ENCODE peak calls at places on chromosome 3, in nine cellular contexts. One of them, this sample, is unnamed.

GRCh38 chr3:128488995-128489859 is 3.8 kb downstream of the GATA2 start:
- DNase-seq in neural progenitor cell: peak; percentile 61
- DNase-seq in breast epithelium: no peak
- DNase-seq in psoas muscle: no peak
- DNase-seq in GM23248: peak; percentile 87
- DNase-seq in CD8-positive, alpha-beta memory T cell: peak; percentile 17
- DNase-seq in aorta: no peak
- DNase-seq in right cardiac atrium: peak; percentile 90
- DNase-seq in body of pancreas: peak; percentile 77
- DNase-seq in this sample: no peak

GRCh38 chr3:185316740-185317407 is 46.1 kb upstream of the MAP3K13 start:
- DNase-seq in neural progenitor cell: no peak
- DNase-seq in breast epithelium: no peak
- DNase-seq in psoas muscle: no peak
- DNase-seq in GM23248: no peak
- DNase-seq in CD8-positive, alpha-beta memory T cell: no peak
- DNase-seq in aorta: no peak
- DNase-seq in right cardiac atrium: no peak
- DNase-seq in body of pancreas: no peak
- DNase-seq in this sample: no peak

GRCh38 chr3:66991478-66991877 is 6.6 kb upstream of the KBTBD8 start:
- DNase-seq in neural progenitor cell: no peak
- DNase-seq in breast epithelium: no peak
- DNase-seq in psoas muscle: no peak
- DNase-seq in GM23248: peak; percentile 69
- DNase-seq in CD8-positive, alpha-beta memory T cell: no peak
- DNase-seq in aorta: no peak
- DNase-seq in right cardiac atrium: no peak
- DNase-seq in body of pancreas: no peak
- DNase-seq in this sample: peak; percentile 83

GRCh38 chr3:46665763-46666470 is 27.6 kb downstream of the ALS2CL start:
- DNase-seq in neural progenitor cell: no peak
- DNase-seq in breast epithelium: peak; percentile 30
- DNase-seq in psoas muscle: peak; percentile 44
- DNase-seq in GM23248: no peak
- DNase-seq in CD8-positive, alpha-beta memory T cell: no peak
- DNase-seq in aorta: no peak
- DNase-seq in right cardiac atrium: peak; percentile 42
- DNase-seq in body of pancreas: peak; percentile 19
- DNase-seq in this sample: no peak

GRCh38 chr3:178117641-178118040 is 418.6 kb upstream of the KCNMB2 start:
- DNase-seq in neural progenitor cell: no peak
- DNase-seq in breast epithelium: no peak
- DNase-seq in psoas muscle: no peak
- DNase-seq in GM23248: peak; percentile 16
- DNase-seq in CD8-positive, alpha-beta memory T cell: no peak
- DNase-seq in aorta: no peak
- DNase-seq in right cardiac atrium: no peak
- DNase-seq in body of pancreas: no peak
- DNase-seq in this sample: no peak

GRCh38 chr3:54032598-54032997 is 89.8 kb upstream of the CACNA2D3 start:
- DNase-seq in neural progenitor cell: no peak
- DNase-seq in breast epithelium: no peak
- DNase-seq in psoas muscle: no peak
- DNase-seq in GM23248: no peak
- DNase-seq in CD8-positive, alpha-beta memory T cell: no peak
- DNase-seq in aorta: no peak
- DNase-seq in right cardiac atrium: no peak
- DNase-seq in body of pancreas: no peak
- DNase-seq in this sample: no peak

GRCh38 chr3:115999001-115999400 is 375.7 kb downstream of the GAP43 start:
- DNase-seq in neural progenitor cell: no peak
- DNase-seq in breast epithelium: no peak
- DNase-seq in psoas muscle: no peak
- DNase-seq in GM23248: no peak
- DNase-seq in CD8-positive, alpha-beta memory T cell: no peak
- DNase-seq in aorta: no peak
- DNase-seq in right cardiac atrium: no peak
- DNase-seq in body of pancreas: no peak
- DNase-seq in this sample: no peak

GRCh38 chr3:13189639-13190375 is 116.6 kb upstream of the IQSEC1 start:
- DNase-seq in neural progenitor cell: no peak
- DNase-seq in breast epithelium: peak; percentile 42
- DNase-seq in psoas muscle: no peak
- DNase-seq in GM23248: peak; percentile 55
- DNase-seq in CD8-positive, alpha-beta memory T cell: no peak
- DNase-seq in aorta: no peak
- DNase-seq in right cardiac atrium: no peak
- DNase-seq in body of pancreas: no peak
- DNase-seq in this sample: no peak

GRCh38 chr3:94234177-94234788 is 171.4 kb downstream of the NSUN3 start:
- DNase-seq in neural progenitor cell: peak; percentile 49
- DNase-seq in breast epithelium: no peak
- DNase-seq in psoas muscle: no peak
- DNase-seq in GM23248: peak; percentile 61
- DNase-seq in CD8-positive, alpha-beta memory T cell: no peak
- DNase-seq in aorta: no peak
- DNase-seq in right cardiac atrium: no peak
- DNase-seq in body of pancreas: peak; percentile 17
- DNase-seq in this sample: no peak

GRCh38 chr3:183541738-183542137 is 13.8 kb downstream of the KLHL6 start:
- DNase-seq in neural progenitor cell: no peak
- DNase-seq in breast epithelium: no peak
- DNase-seq in psoas muscle: no peak
- DNase-seq in GM23248: no peak
- DNase-seq in CD8-positive, alpha-beta memory T cell: no peak
- DNase-seq in aorta: no peak
- DNase-seq in right cardiac atrium: no peak
- DNase-seq in body of pancreas: no peak
- DNase-seq in this sample: no peak

GRCh38 chr3:100042144-100042543 is 72.2 kb downstream of the FILIP1L start:
- DNase-seq in neural progenitor cell: no peak
- DNase-seq in breast epithelium: no peak
- DNase-seq in psoas muscle: no peak
- DNase-seq in GM23248: peak; percentile 91
- DNase-seq in CD8-positive, alpha-beta memory T cell: no peak
- DNase-seq in aorta: no peak
- DNase-seq in right cardiac atrium: no peak
- DNase-seq in body of pancreas: no peak
- DNase-seq in this sample: peak; percentile 78

GRCh38 chr3:18236726-18237125 is 188.4 kb downstream of the SATB1 start:
- DNase-seq in neural progenitor cell: peak; percentile 65
- DNase-seq in breast epithelium: no peak
- DNase-seq in psoas muscle: no peak
- DNase-seq in GM23248: no peak
- DNase-seq in CD8-positive, alpha-beta memory T cell: no peak
- DNase-seq in aorta: no peak
- DNase-seq in right cardiac atrium: no peak
- DNase-seq in body of pancreas: no peak
- DNase-seq in this sample: no peak

GRCh38 chr3:37995652-37996641 is 5.4 kb downstream of the VILL start:
- DNase-seq in neural progenitor cell: no peak
- DNase-seq in breast epithelium: peak; percentile 12
- DNase-seq in psoas muscle: no peak
- DNase-seq in GM23248: no peak
- DNase-seq in CD8-positive, alpha-beta memory T cell: peak; percentile 40
- DNase-seq in aorta: no peak
- DNase-seq in right cardiac atrium: no peak
- DNase-seq in body of pancreas: no peak
- DNase-seq in this sample: no peak

GRCh38 chr3:157201648-157202278 is 41.8 kb upstream of the CCNL1 start:
- DNase-seq in neural progenitor cell: peak; percentile 33
- DNase-seq in breast epithelium: no peak
- DNase-seq in psoas muscle: no peak
- DNase-seq in GM23248: peak; percentile 71
- DNase-seq in CD8-positive, alpha-beta memory T cell: peak; percentile 9
- DNase-seq in aorta: no peak
- DNase-seq in right cardiac atrium: no peak
- DNase-seq in body of pancreas: no peak
- DNase-seq in this sample: no peak

DNA sequence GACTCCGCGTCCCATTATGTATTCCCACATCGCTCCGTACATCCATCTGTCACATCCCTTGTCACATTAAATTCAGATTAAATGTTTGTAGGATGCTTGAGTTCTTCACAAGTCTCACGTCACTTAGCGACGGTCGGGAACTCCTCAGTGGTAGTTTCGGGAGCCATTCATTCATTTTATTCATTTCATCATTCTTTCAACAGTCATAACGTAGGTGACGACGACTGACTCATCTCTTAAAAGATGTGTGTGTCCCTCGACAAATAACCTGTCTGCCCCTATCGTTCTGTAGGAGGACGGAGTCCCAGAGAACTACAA is 272 bp upstream of the SRPRB start:
- DNase-seq in neural progenitor cell: no peak
- DNase-seq in breast epithelium: no peak
- DNase-seq in psoas muscle: no peak
- DNase-seq in GM23248: no peak
- DNase-seq in CD8-positive, alpha-beta memory T cell: no peak
- DNase-seq in aorta: no peak
- DNase-seq in right cardiac atrium: no peak
- DNase-seq in body of pancreas: no peak
- DNase-seq in this sample: no peak
- H3K27ac ChIP-seq in neural progenitor cell: no peak overlapping the region
- H3K27ac ChIP-seq in breast epithelium: no peak overlapping the region
- H3K27ac ChIP-seq in psoas muscle: no peak overlapping the region
- H3K27ac ChIP-seq in GM23248: no peak overlapping the region
- H3K27ac ChIP-seq in CD8-positive, alpha-beta memory T cell: peak overlapping the region; percentile 87
- H3K27ac ChIP-seq in aorta: no peak overlapping the region
- H3K27ac ChIP-seq in right cardiac atrium: no peak overlapping the region
- H3K27ac ChIP-seq in body of pancreas: no peak overlapping the region
- H3K27ac ChIP-seq in this sample: no peak overlapping the region

GRCh38 chr3:35592589-35593295 is 46.6 kb upstream of the ARPP21 start:
- DNase-seq in neural progenitor cell: no peak
- DNase-seq in breast epithelium: no peak
- DNase-seq in psoas muscle: no peak
- DNase-seq in GM23248: no peak
- DNase-seq in CD8-positive, alpha-beta memory T cell: no peak
- DNase-seq in aorta: no peak
- DNase-seq in right cardiac atrium: no peak
- DNase-seq in body of pancreas: no peak
- DNase-seq in this sample: no peak
- H3K27ac ChIP-seq in neural progenitor cell: no peak overlapping the region
- H3K27ac ChIP-seq in breast epithelium: no peak overlapping the region
- H3K27ac ChIP-seq in psoas muscle: no peak overlapping the region
- H3K27ac ChIP-seq in GM23248: no peak overlapping the region
- H3K27ac ChIP-seq in CD8-positive, alpha-beta memory T cell: no peak overlapping the region
- H3K27ac ChIP-seq in aorta: no peak overlapping the region
- H3K27ac ChIP-seq in right cardiac atrium: no peak overlapping the region
- H3K27ac ChIP-seq in body of pancreas: no peak overlapping the region
- H3K27ac ChIP-seq in this sample: no peak overlapping the region

GRCh38 chr3:64195786-64196185 is 29.5 kb downstream of the PRICKLE2 start:
- DNase-seq in neural progenitor cell: no peak
- DNase-seq in breast epithelium: no peak
- DNase-seq in psoas muscle: no peak
- DNase-seq in GM23248: no peak
- DNase-seq in CD8-positive, alpha-beta memory T cell: no peak
- DNase-seq in aorta: no peak
- DNase-seq in right cardiac atrium: no peak
- DNase-seq in body of pancreas: no peak
- DNase-seq in this sample: no peak
- H3K27ac ChIP-seq in neural progenitor cell: no peak overlapping the region
- H3K27ac ChIP-seq in breast epithelium: no peak overlapping the region
- H3K27ac ChIP-seq in psoas muscle: no peak overlapping the region
- H3K27ac ChIP-seq in GM23248: no peak overlapping the region
- H3K27ac ChIP-seq in CD8-positive, alpha-beta memory T cell: no peak overlapping the region
- H3K27ac ChIP-seq in aorta: no peak overlapping the region
- H3K27ac ChIP-seq in right cardiac atrium: no peak overlapping the region
- H3K27ac ChIP-seq in body of pancreas: no peak overlapping the region
- H3K27ac ChIP-seq in this sample: no peak overlapping the region

GRCh38 chr3:139301183-139301582 is 42.6 kb upstream of the MRPS22 start:
- DNase-seq in neural progenitor cell: no peak
- DNase-seq in breast epithelium: no peak
- DNase-seq in psoas muscle: peak; percentile 40
- DNase-seq in GM23248: peak; percentile 57
- DNase-seq in CD8-positive, alpha-beta memory T cell: no peak
- DNase-seq in aorta: no peak
- DNase-seq in right cardiac atrium: no peak
- DNase-seq in body of pancreas: no peak
- DNase-seq in this sample: no peak

GRCh38 chr3:139302084-139302800 is 41.6 kb upstream of the MRPS22 start:
- DNase-seq in neural progenitor cell: no peak
- DNase-seq in breast epithelium: no peak
- DNase-seq in psoas muscle: peak; percentile 39
- DNase-seq in GM23248: peak; percentile 100
- DNase-seq in CD8-positive, alpha-beta memory T cell: no peak
- DNase-seq in aorta: no peak
- DNase-seq in right cardiac atrium: no peak
- DNase-seq in body of pancreas: peak; percentile 71
- DNase-seq in this sample: peak; percentile 97

GRCh38 chr3:139299261-139300132 is 44.3 kb upstream of the MRPS22 start:
- DNase-seq in neural progenitor cell: no peak
- DNase-seq in breast epithelium: no peak
- DNase-seq in psoas muscle: peak; percentile 25
- DNase-seq in GM23248: peak; percentile 74
- DNase-seq in CD8-positive, alpha-beta memory T cell: no peak
- DNase-seq in aorta: no peak
- DNase-seq in right cardiac atrium: no peak
- DNase-seq in body of pancreas: peak; percentile 92
- DNase-seq in this sample: peak; percentile 32

GRCh38 chr3:139301654-139302053 is 42.2 kb upstream of the MRPS22 start:
- DNase-seq in neural progenitor cell: no peak
- DNase-seq in breast epithelium: no peak
- DNase-seq in psoas muscle: peak; percentile 17
- DNase-seq in GM23248: no peak
- DNase-seq in CD8-positive, alpha-beta memory T cell: no peak
- DNase-seq in aorta: no peak
- DNase-seq in right cardiac atrium: no peak
- DNase-seq in body of pancreas: no peak
- DNase-seq in this sample: no peak

DNA sequence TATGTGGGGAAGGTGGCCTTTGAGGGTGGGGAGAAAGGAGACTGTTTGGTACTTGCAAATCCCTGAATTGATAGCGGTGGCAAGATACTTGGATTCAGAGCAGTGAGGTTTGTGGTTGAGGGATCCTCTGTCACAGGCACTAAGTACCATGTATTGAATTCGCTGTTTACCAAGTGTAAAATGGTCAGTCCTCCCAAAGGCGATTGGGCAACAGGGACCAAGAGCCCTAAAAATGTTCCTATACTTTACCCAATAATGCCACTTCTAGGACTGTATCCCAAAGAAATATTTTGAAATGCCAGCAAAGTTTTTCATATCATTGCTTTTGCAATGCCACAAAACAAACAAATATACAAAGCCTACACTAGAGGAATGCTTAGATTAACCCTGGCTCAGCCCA is 43.4 kb upstream of the MRPS22 start:
- DNase-seq in neural progenitor cell: no peak
- DNase-seq in breast epithelium: no peak
- DNase-seq in psoas muscle: no peak
- DNase-seq in GM23248: no peak
- DNase-seq in CD8-positive, alpha-beta memory T cell: no peak
- DNase-seq in aorta: no peak
- DNase-seq in right cardiac atrium: no peak
- DNase-seq in body of pancreas: no peak
- DNase-seq in this sample: no peak
- H3K27ac ChIP-seq in neural progenitor cell: no peak overlapping the region
- H3K27ac ChIP-seq in breast epithelium: no peak overlapping the region
- H3K27ac ChIP-seq in psoas muscle: no peak overlapping the region
- H3K27ac ChIP-seq in GM23248: no peak overlapping the region
- H3K27ac ChIP-seq in CD8-positive, alpha-beta memory T cell: no peak overlapping the region
- H3K27ac ChIP-seq in aorta: no peak overlapping the region
- H3K27ac ChIP-seq in right cardiac atrium: no peak overlapping the region
- H3K27ac ChIP-seq in body of pancreas: peak overlapping the region; percentile 69
- H3K27ac ChIP-seq in this sample: no peak overlapping the region

This sample was measured in AG04450.